ENCODE peak calls at places on chromosomes 7 and 10, in six cellular contexts. F is posterior cingulate gyrus; R is T-helper 1 cell; H is esophagus squamous epithelium; O is stimulated activated naive B cell treated with anti-CD40 and anti-IgM and Interleukin-4, amounts not matched to agents 10 μg/mL and 1 μg/mL and 100 μg/mL, for 72 hours; E is PC-3. Y is an unnamed sample.

GRCh38 chr10:123474700-123475099 is 191.5 kb upstream of the GPR26 start:
- DNase-seq in F (no peak), R (no peak), H (no peak), O (no peak), E (no peak), Y (no peak)

GRCh38 chr7:132080967-132081668 is 495.2 kb downstream of the PLXNA4 start:
- DNase-seq in F (no peak), R (no peak), H (no peak), O (no peak), E (no peak), Y (no peak)

GRCh38 chr10:70494536-70494935 is 16.0 kb downstream of the PALD1 start:
- DNase-seq in F (no peak), R (no peak), H (no peak), O (no peak), E (no peak), Y (no peak)

GRCh38 chr10:3330687-3331086 is 158.1 kb upstream of the PITRM1 start:
- DNase-seq in F (no peak), R (no peak), H (no peak), O (no peak), E (peak), Y (no peak)

GRCh38 chr7:99720370-99721128 is 14.4 kb downstream of the CYP3A7 start:
- DNase-seq in F (no peak), R (no peak), H (no peak), O (no peak), E (no peak), Y (no peak)

GRCh38 chr10:72692897-72693598 is 1.1 kb downstream of the MCU start:
- DNase-seq in F (no peak), R (no peak), H (no peak), O (no peak), E (peak), Y (no peak)

GRCh38 chr7:36300696-36301350 is 88.8 kb upstream of the ANLN start:
- DNase-seq in F (no peak), R (no peak), H (no peak), O (no peak), E (peak), Y (no peak)

GRCh38 chr10:99709480-99710229 is 22.3 kb downstream of the COX15 start:
- DNase-seq in F (no peak), R (no peak), H (no peak), O (no peak), E (no peak), Y (no peak)

GRCh38 chr10:94046152-94046551 is 52.4 kb downstream of the PLCE1 start:
- DNase-seq in F (no peak), R (no peak), H (no peak), O (no peak), E (no peak), Y (no peak)

GRCh38 chr7:74023037-74023436 is 4.9 kb upstream of the ELN start:
- DNase-seq in F (no peak), R (no peak), H (no peak), O (no peak), E (peak), Y (no peak)

GRCh38 chr10:64430690-64431323 is 909.6 kb downstream of the REEP3 start:
- DNase-seq in F (peak), R (no peak), H (no peak), O (no peak), E (peak), Y (no peak)

GRCh38 chr10:93215312-93215711 is 141.6 kb downstream of the CYP26A1 start:
- DNase-seq in F (no peak), R (no peak), H (no peak), O (no peak), E (no peak), Y (no peak)